ENCODE peak calls at places on chromosomes 12 and 14, in eight cellular contexts. One of them, this sample, is unnamed.

GRCh38 chr12:50542448-50542847 is 37.7 kb downstream of the DIP2B start:
- DNase-seq in H4: no peak
- DNase-seq in progenitor cell of endocrine pancreas: no peak
- DNase-seq in G401: no peak
- DNase-seq in AG20443: peak; percentile 18
- DNase-seq in naive thymus-derived CD4-positive, alpha-beta T cell: no peak
- DNase-seq in B cell: no peak
- DNase-seq in stimulated activated CD4-positive, alpha-beta T cell treated with anti-CD3 and anti-CD28 coated beads, Interleukin-4, amount 100 ng/mL, for 48 hours: no peak
- DNase-seq in this sample: no peak

GRCh38 chr14:54738009-54738408 is 164.6 kb downstream of the GCH1 start:
- DNase-seq in H4: no peak
- DNase-seq in progenitor cell of endocrine pancreas: no peak
- DNase-seq in G401: no peak
- DNase-seq in AG20443: no peak
- DNase-seq in naive thymus-derived CD4-positive, alpha-beta T cell: no peak
- DNase-seq in B cell: no peak
- DNase-seq in stimulated activated CD4-positive, alpha-beta T cell treated with anti-CD3 and anti-CD28 coated beads, Interleukin-4, amount 100 ng/mL, for 48 hours: no peak
- DNase-seq in this sample: no peak

GRCh38 chr12:125015680-125016310 is 22.4 kb downstream of the BRI3BP start:
- DNase-seq in H4: no peak
- DNase-seq in progenitor cell of endocrine pancreas: no peak
- DNase-seq in G401: no peak
- DNase-seq in AG20443: no peak
- DNase-seq in naive thymus-derived CD4-positive, alpha-beta T cell: no peak
- DNase-seq in B cell: no peak
- DNase-seq in stimulated activated CD4-positive, alpha-beta T cell treated with anti-CD3 and anti-CD28 coated beads, Interleukin-4, amount 100 ng/mL, for 48 hours: no peak
- DNase-seq in this sample: no peak

GRCh38 chr14:54282849-54283248 is 114.0 kb upstream of the CDKN3 start:
- DNase-seq in H4: no peak
- DNase-seq in progenitor cell of endocrine pancreas: no peak
- DNase-seq in G401: no peak
- DNase-seq in AG20443: no peak
- DNase-seq in naive thymus-derived CD4-positive, alpha-beta T cell: no peak
- DNase-seq in B cell: no peak
- DNase-seq in stimulated activated CD4-positive, alpha-beta T cell treated with anti-CD3 and anti-CD28 coated beads, Interleukin-4, amount 100 ng/mL, for 48 hours: no peak
- DNase-seq in this sample: no peak

GRCh38 chr12:96766232-96766631 is 140.8 kb upstream of the NEDD1 start:
- DNase-seq in H4: no peak
- DNase-seq in progenitor cell of endocrine pancreas: no peak
- DNase-seq in G401: no peak
- DNase-seq in AG20443: peak; percentile 14
- DNase-seq in naive thymus-derived CD4-positive, alpha-beta T cell: no peak
- DNase-seq in B cell: no peak
- DNase-seq in stimulated activated CD4-positive, alpha-beta T cell treated with anti-CD3 and anti-CD28 coated beads, Interleukin-4, amount 100 ng/mL, for 48 hours: no peak
- DNase-seq in this sample: no peak

GRCh38 chr12:107329569-107330324 is 236.4 kb upstream of the CRY1 start:
- DNase-seq in H4: no peak
- DNase-seq in progenitor cell of endocrine pancreas: no peak
- DNase-seq in G401: no peak
- DNase-seq in AG20443: no peak
- DNase-seq in naive thymus-derived CD4-positive, alpha-beta T cell: no peak
- DNase-seq in B cell: no peak
- DNase-seq in stimulated activated CD4-positive, alpha-beta T cell treated with anti-CD3 and anti-CD28 coated beads, Interleukin-4, amount 100 ng/mL, for 48 hours: no peak
- DNase-seq in this sample: no peak

GRCh38 chr14:74980746-74981661 is 21.7 kb upstream of the EIF2B2 start:
- DNase-seq in H4: peak; percentile 39
- DNase-seq in progenitor cell of endocrine pancreas: no peak
- DNase-seq in G401: no peak
- DNase-seq in AG20443: peak; percentile 56
- DNase-seq in naive thymus-derived CD4-positive, alpha-beta T cell: no peak
- DNase-seq in B cell: no peak
- DNase-seq in stimulated activated CD4-positive, alpha-beta T cell treated with anti-CD3 and anti-CD28 coated beads, Interleukin-4, amount 100 ng/mL, for 48 hours: no peak
- DNase-seq in this sample: no peak

GRCh38 chr12:114272071-114272470 is 133.9 kb downstream of the TBX5 start:
- DNase-seq in H4: no peak
- DNase-seq in progenitor cell of endocrine pancreas: no peak
- DNase-seq in G401: no peak
- DNase-seq in AG20443: no peak
- DNase-seq in naive thymus-derived CD4-positive, alpha-beta T cell: no peak
- DNase-seq in B cell: no peak
- DNase-seq in stimulated activated CD4-positive, alpha-beta T cell treated with anti-CD3 and anti-CD28 coated beads, Interleukin-4, amount 100 ng/mL, for 48 hours: no peak
- DNase-seq in this sample: no peak

GRCh38 chr12:3896851-3897351 is 23.7 kb upstream of the PARP11 start:
- DNase-seq in H4: no peak
- DNase-seq in progenitor cell of endocrine pancreas: no peak
- DNase-seq in G401: no peak
- DNase-seq in AG20443: no peak
- DNase-seq in naive thymus-derived CD4-positive, alpha-beta T cell: no peak
- DNase-seq in B cell: no peak
- DNase-seq in stimulated activated CD4-positive, alpha-beta T cell treated with anti-CD3 and anti-CD28 coated beads, Interleukin-4, amount 100 ng/mL, for 48 hours: no peak
- DNase-seq in this sample: no peak

GRCh38 chr12:52514471-52515318 is 5.5 kb downstream of the KRT5 start:
- DNase-seq in H4: no peak
- DNase-seq in progenitor cell of endocrine pancreas: peak; percentile 7
- DNase-seq in G401: no peak
- DNase-seq in AG20443: peak; percentile 1
- DNase-seq in naive thymus-derived CD4-positive, alpha-beta T cell: no peak
- DNase-seq in B cell: no peak
- DNase-seq in stimulated activated CD4-positive, alpha-beta T cell treated with anti-CD3 and anti-CD28 coated beads, Interleukin-4, amount 100 ng/mL, for 48 hours: no peak
- DNase-seq in this sample: no peak

GRCh38 chr12:31687101-31687527 is 27.6 kb downstream of the ETFBKMT start:
- DNase-seq in H4: no peak
- DNase-seq in progenitor cell of endocrine pancreas: no peak
- DNase-seq in G401: no peak
- DNase-seq in AG20443: no peak
- DNase-seq in naive thymus-derived CD4-positive, alpha-beta T cell: no peak
- DNase-seq in B cell: peak; percentile 68
- DNase-seq in stimulated activated CD4-positive, alpha-beta T cell treated with anti-CD3 and anti-CD28 coated beads, Interleukin-4, amount 100 ng/mL, for 48 hours: no peak
- DNase-seq in this sample: peak; percentile 59

GRCh38 chr12:12881495-12881894 is 9.9 kb upstream of the GPRC5A start:
- DNase-seq in H4: no peak
- DNase-seq in progenitor cell of endocrine pancreas: no peak
- DNase-seq in G401: no peak
- DNase-seq in AG20443: peak; percentile 33
- DNase-seq in naive thymus-derived CD4-positive, alpha-beta T cell: no peak
- DNase-seq in B cell: no peak
- DNase-seq in stimulated activated CD4-positive, alpha-beta T cell treated with anti-CD3 and anti-CD28 coated beads, Interleukin-4, amount 100 ng/mL, for 48 hours: no peak
- DNase-seq in this sample: no peak

GRCh38 chr14:39322807-39323206 is 89.1 kb downstream of the MIA2 start:
- DNase-seq in H4: no peak
- DNase-seq in progenitor cell of endocrine pancreas: no peak
- DNase-seq in G401: no peak
- DNase-seq in AG20443: peak; percentile 14
- DNase-seq in naive thymus-derived CD4-positive, alpha-beta T cell: no peak
- DNase-seq in B cell: no peak
- DNase-seq in stimulated activated CD4-positive, alpha-beta T cell treated with anti-CD3 and anti-CD28 coated beads, Interleukin-4, amount 100 ng/mL, for 48 hours: no peak
- DNase-seq in this sample: no peak

GRCh38 chr12:15752780-15753179 is 36.4 kb downstream of the EPS8 start:
- DNase-seq in H4: peak; percentile 18
- DNase-seq in progenitor cell of endocrine pancreas: no peak
- DNase-seq in G401: no peak
- DNase-seq in AG20443: peak; percentile 9
- DNase-seq in naive thymus-derived CD4-positive, alpha-beta T cell: no peak
- DNase-seq in B cell: no peak
- DNase-seq in stimulated activated CD4-positive, alpha-beta T cell treated with anti-CD3 and anti-CD28 coated beads, Interleukin-4, amount 100 ng/mL, for 48 hours: no peak
- DNase-seq in this sample: no peak

GRCh38 chr12:116861331-116861730 is 19.9 kb downstream of the HRK start:
- DNase-seq in H4: peak; percentile 75
- DNase-seq in progenitor cell of endocrine pancreas: no peak
- DNase-seq in G401: no peak
- DNase-seq in AG20443: peak; percentile 92
- DNase-seq in naive thymus-derived CD4-positive, alpha-beta T cell: peak; percentile 25
- DNase-seq in B cell: peak; percentile 71
- DNase-seq in stimulated activated CD4-positive, alpha-beta T cell treated with anti-CD3 and anti-CD28 coated beads, Interleukin-4, amount 100 ng/mL, for 48 hours: no peak
- DNase-seq in this sample: peak; percentile 43

GRCh38 chr12:50555471-50555885 is 50.7 kb downstream of the DIP2B start:
- DNase-seq in H4: no peak
- DNase-seq in progenitor cell of endocrine pancreas: no peak
- DNase-seq in G401: no peak
- DNase-seq in AG20443: no peak
- DNase-seq in naive thymus-derived CD4-positive, alpha-beta T cell: no peak
- DNase-seq in B cell: no peak
- DNase-seq in stimulated activated CD4-positive, alpha-beta T cell treated with anti-CD3 and anti-CD28 coated beads, Interleukin-4, amount 100 ng/mL, for 48 hours: no peak
- DNase-seq in this sample: no peak

This sample was measured in GM12864.